ENCODE peak calls at places on chromosome 16, in ten cellular contexts. One of them, this sample, is unnamed.
A peak's percentile ranks its signal among the peaks of the same experiment; 100 is the strongest.

GRCh38 chr16:15925631-15926030 is 23.8 kb upstream of the ABCC1 start:
- DNase-seq in BJ: no peak
- DNase-seq in glutamatergic neuron: no peak
- DNase-seq in ovary: peak; percentile 23
- DNase-seq in heart right ventricle: no peak
- DNase-seq in progenitor cell of endocrine pancreas: no peak
- DNase-seq in NB4: peak; percentile 59
- DNase-seq in Caco-2: no peak
- DNase-seq in endothelial cell of umbilical vein: no peak
- DNase-seq in lower lobe of right lung: no peak
- DNase-seq in this sample: no peak

GRCh38 chr16:50666658-50667496 is 14.2 kb downstream of the SNX20 start:
- DNase-seq in progenitor cell of endocrine pancreas: no peak
- DNase-seq in endothelial cell of umbilical vein: no peak
- DNase-seq in BJ: no peak
- DNase-seq in lower lobe of right lung: no peak
- DNase-seq in ovary: no peak
- DNase-seq in glutamatergic neuron: no peak
- DNase-seq in Caco-2: no peak
- DNase-seq in heart right ventricle: no peak
- DNase-seq in NB4: peak; percentile 73
- DNase-seq in this sample: no peak

GRCh38 chr16:5296163-5296562 is 198.6 kb upstream of the EEF2KMT start:
- DNase-seq in glutamatergic neuron: no peak
- DNase-seq in ovary: no peak
- DNase-seq in BJ: no peak
- DNase-seq in progenitor cell of endocrine pancreas: no peak
- DNase-seq in endothelial cell of umbilical vein: no peak
- DNase-seq in Caco-2: no peak
- DNase-seq in heart right ventricle: no peak
- DNase-seq in lower lobe of right lung: no peak
- DNase-seq in NB4: no peak
- DNase-seq in this sample: no peak

GRCh38 chr16:68396481-68396880 is 51.8 kb downstream of the SMPD3 start:
- DNase-seq in BJ: no peak
- DNase-seq in heart right ventricle: no peak
- DNase-seq in ovary: no peak
- DNase-seq in glutamatergic neuron: no peak
- DNase-seq in progenitor cell of endocrine pancreas: peak; percentile 47
- DNase-seq in endothelial cell of umbilical vein: peak; percentile 43
- DNase-seq in lower lobe of right lung: peak; percentile 43
- DNase-seq in NB4: peak; percentile 54
- DNase-seq in Caco-2: no peak
- DNase-seq in this sample: no peak

GRCh38 chr16:29767062-29767461 is 11.0 kb upstream of the ZG16 start:
- DNase-seq in ovary: no peak
- DNase-seq in Caco-2: no peak
- DNase-seq in heart right ventricle: no peak
- DNase-seq in glutamatergic neuron: no peak
- DNase-seq in BJ: no peak
- DNase-seq in endothelial cell of umbilical vein: no peak
- DNase-seq in lower lobe of right lung: no peak
- DNase-seq in progenitor cell of endocrine pancreas: no peak
- DNase-seq in NB4: no peak
- DNase-seq in this sample: no peak

GRCh38 chr16:66681676-66682075 is 14.9 kb downstream of the CMTM4 start:
- DNase-seq in BJ: no peak
- DNase-seq in heart right ventricle: no peak
- DNase-seq in endothelial cell of umbilical vein: no peak
- DNase-seq in progenitor cell of endocrine pancreas: no peak
- DNase-seq in NB4: no peak
- DNase-seq in glutamatergic neuron: no peak
- DNase-seq in lower lobe of right lung: no peak
- DNase-seq in Caco-2: no peak
- DNase-seq in ovary: no peak
- DNase-seq in this sample: no peak

GRCh38 chr16:53937068-53937614 is 233.2 kb downstream of the FTO start:
- DNase-seq in progenitor cell of endocrine pancreas: no peak
- DNase-seq in endothelial cell of umbilical vein: no peak
- DNase-seq in NB4: no peak
- DNase-seq in glutamatergic neuron: no peak
- DNase-seq in Caco-2: peak; percentile 70
- DNase-seq in lower lobe of right lung: no peak
- DNase-seq in heart right ventricle: no peak
- DNase-seq in ovary: no peak
- DNase-seq in BJ: no peak
- DNase-seq in this sample: no peak

GRCh38 chr16:70512456-70512855 is 10.9 kb downstream of the COG4 start:
- DNase-seq in ovary: no peak
- DNase-seq in glutamatergic neuron: no peak
- DNase-seq in Caco-2: no peak
- DNase-seq in BJ: no peak
- DNase-seq in NB4: no peak
- DNase-seq in heart right ventricle: no peak
- DNase-seq in progenitor cell of endocrine pancreas: no peak
- DNase-seq in lower lobe of right lung: no peak
- DNase-seq in endothelial cell of umbilical vein: no peak
- DNase-seq in this sample: no peak

GRCh38 chr16:7731121-7731520 is 398.5 kb downstream of the RBFOX1 start:
- DNase-seq in endothelial cell of umbilical vein: no peak
- DNase-seq in lower lobe of right lung: no peak
- DNase-seq in progenitor cell of endocrine pancreas: no peak
- DNase-seq in NB4: no peak
- DNase-seq in ovary: no peak
- DNase-seq in Caco-2: no peak
- DNase-seq in BJ: no peak
- DNase-seq in glutamatergic neuron: no peak
- DNase-seq in heart right ventricle: no peak
- DNase-seq in this sample: no peak

GRCh38 chr16:27708651-27709050 is 158.7 kb downstream of the KATNIP start:
- DNase-seq in Caco-2: no peak
- DNase-seq in NB4: no peak
- DNase-seq in BJ: no peak
- DNase-seq in ovary: peak; percentile 12
- DNase-seq in lower lobe of right lung: no peak
- DNase-seq in heart right ventricle: no peak
- DNase-seq in glutamatergic neuron: no peak
- DNase-seq in progenitor cell of endocrine pancreas: no peak
- DNase-seq in endothelial cell of umbilical vein: no peak
- DNase-seq in this sample: no peak

GRCh38 chr16:81630632-81631026 is 148.5 kb upstream of the PLCG2 start:
- DNase-seq in lower lobe of right lung: no peak
- DNase-seq in glutamatergic neuron: no peak
- DNase-seq in ovary: no peak
- DNase-seq in progenitor cell of endocrine pancreas: no peak
- DNase-seq in Caco-2: no peak
- DNase-seq in heart right ventricle: no peak
- DNase-seq in NB4: no peak
- DNase-seq in endothelial cell of umbilical vein: no peak
- DNase-seq in BJ: no peak
- DNase-seq in this sample: no peak

DNA sequence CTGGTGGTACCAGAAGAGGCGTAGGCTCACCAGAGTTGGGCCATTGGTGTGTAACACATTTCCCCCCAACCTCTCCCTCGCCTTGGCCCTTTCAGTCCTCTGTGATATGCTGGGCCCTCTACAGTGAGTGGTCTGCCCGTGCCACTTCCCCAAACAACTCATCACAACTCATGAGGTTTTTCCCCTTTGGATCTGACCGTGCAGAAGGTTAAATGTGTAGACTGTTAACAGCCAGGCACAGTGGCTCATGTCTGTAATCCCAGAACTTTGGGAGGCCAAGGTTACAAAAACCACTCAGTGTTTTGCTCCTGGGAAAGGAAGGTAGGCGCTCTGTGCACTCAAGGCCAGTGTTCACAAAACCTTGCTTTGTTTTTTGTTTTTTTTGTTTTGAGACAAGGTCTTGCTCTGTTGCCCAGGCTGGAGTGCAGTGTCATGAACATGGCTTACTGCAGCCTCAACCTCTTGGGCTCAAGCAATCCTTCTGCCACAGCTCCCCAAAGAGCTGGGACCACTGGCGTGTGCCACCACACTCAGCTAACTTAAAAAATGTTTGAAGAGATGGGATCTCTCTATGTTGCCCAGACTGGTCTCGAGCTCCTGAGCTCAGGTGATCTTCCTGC is 11.3 kb upstream of the CYB5B start:
- DNase-seq in Caco-2: no peak
- DNase-seq in glutamatergic neuron: no peak
- DNase-seq in NB4: no peak
- DNase-seq in lower lobe of right lung: no peak
- DNase-seq in progenitor cell of endocrine pancreas: no peak
- DNase-seq in ovary: no peak
- DNase-seq in endothelial cell of umbilical vein: no peak
- DNase-seq in BJ: no peak
- DNase-seq in heart right ventricle: no peak
- DNase-seq in this sample: no peak
- TF ChIP-seq CTCF in Caco-2: no peak
- TF ChIP-seq CTCF in glutamatergic neuron: no peak
- TF ChIP-seq CTCF in NB4: no peak
- TF ChIP-seq CTCF in lower lobe of right lung: no peak
- TF ChIP-seq CTCF in progenitor cell of endocrine pancreas: no peak
- TF ChIP-seq CTCF in ovary: no peak
- TF ChIP-seq CTCF in endothelial cell of umbilical vein: no peak
- TF ChIP-seq CTCF in BJ: no peak
- TF ChIP-seq CTCF in heart right ventricle: no peak
- TF ChIP-seq CTCF in this sample: no peak

GRCh38 chr16:55021595-55022475 is 91.2 kb downstream of the IRX5 start:
- DNase-seq in ovary: no peak
- DNase-seq in glutamatergic neuron: no peak
- DNase-seq in heart right ventricle: no peak
- DNase-seq in progenitor cell of endocrine pancreas: no peak
- DNase-seq in BJ: no peak
- DNase-seq in lower lobe of right lung: no peak
- DNase-seq in Caco-2: peak; percentile 48
- DNase-seq in endothelial cell of umbilical vein: no peak
- DNase-seq in NB4: peak; percentile 65
- DNase-seq in this sample: no peak
- TF ChIP-seq CTCF in ovary: no peak
- TF ChIP-seq CTCF in glutamatergic neuron: no peak
- TF ChIP-seq CTCF in heart right ventricle: no peak
- TF ChIP-seq CTCF in progenitor cell of endocrine pancreas: peak; percentile 33
- TF ChIP-seq CTCF in BJ: no peak
- TF ChIP-seq CTCF in lower lobe of right lung: no peak
- TF ChIP-seq CTCF in Caco-2: peak; percentile 31
- TF ChIP-seq CTCF in endothelial cell of umbilical vein: no peak
- TF ChIP-seq CTCF in NB4: peak; percentile 33
- TF ChIP-seq CTCF in this sample: no peak

DNA sequence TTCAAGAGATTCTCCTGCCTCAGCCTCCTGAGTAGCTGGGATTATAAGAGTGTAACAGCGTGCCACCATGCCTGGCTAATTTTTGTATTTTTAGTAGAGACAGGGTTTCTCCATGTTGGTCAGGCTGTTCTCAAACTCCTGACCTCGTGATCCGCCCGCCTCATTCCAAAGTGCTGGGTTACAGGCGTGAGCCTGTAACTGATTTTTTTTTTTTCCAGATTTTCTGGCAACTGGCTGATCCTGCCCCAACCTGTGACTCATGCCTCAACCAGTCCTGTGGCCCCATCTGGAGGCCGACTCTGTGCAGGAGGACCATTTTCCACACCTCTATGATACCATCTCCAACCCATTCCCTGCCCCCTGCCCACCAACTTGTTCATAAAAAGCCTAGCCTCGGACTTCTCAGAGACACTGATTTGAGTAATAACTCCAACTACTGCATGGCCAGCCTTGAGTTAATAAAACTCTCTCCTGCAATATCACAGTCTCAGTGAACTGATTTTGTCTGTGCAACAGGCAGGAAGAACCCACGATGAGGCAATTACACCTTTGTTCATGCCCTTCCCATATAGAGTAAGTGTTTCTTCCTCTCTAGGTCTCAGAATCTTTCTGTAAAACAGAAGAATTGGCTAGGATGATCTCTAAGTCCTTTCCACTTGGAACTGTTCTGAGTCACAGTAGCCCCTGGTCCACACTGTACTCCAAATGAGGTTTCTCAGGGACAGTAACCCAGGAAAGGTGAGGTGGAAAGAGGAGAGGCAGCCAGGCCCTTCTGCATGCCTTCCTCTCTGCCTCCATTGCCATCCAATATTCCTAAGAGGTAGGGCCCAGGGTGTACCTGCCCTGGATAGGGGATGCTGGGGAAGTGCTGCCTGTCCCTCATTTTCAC is 8.8 kb upstream of the CNOT1 start:
- DNase-seq in BJ: peak; percentile 70
- DNase-seq in progenitor cell of endocrine pancreas: no peak
- DNase-seq in Caco-2: peak; percentile 87
- DNase-seq in endothelial cell of umbilical vein: peak; percentile 21
- DNase-seq in NB4: peak; percentile 38
- DNase-seq in glutamatergic neuron: no peak
- DNase-seq in lower lobe of right lung: no peak
- DNase-seq in heart right ventricle: peak; percentile 24
- DNase-seq in ovary: peak; percentile 58
- DNase-seq in this sample: no peak
- TF ChIP-seq CTCF in BJ: peak; percentile 66
- TF ChIP-seq CTCF in progenitor cell of endocrine pancreas: no peak
- TF ChIP-seq CTCF in Caco-2: peak; percentile 49
- TF ChIP-seq CTCF in endothelial cell of umbilical vein: no peak
- TF ChIP-seq CTCF in NB4: no peak
- TF ChIP-seq CTCF in glutamatergic neuron: no peak
- TF ChIP-seq CTCF in lower lobe of right lung: no peak
- TF ChIP-seq CTCF in heart right ventricle: peak; percentile 49
- TF ChIP-seq CTCF in ovary: no peak
- TF ChIP-seq CTCF in this sample: no peak

GRCh38 chr16:85719605-85720318 is 31.0 kb upstream of the GINS2 start:
- DNase-seq in progenitor cell of endocrine pancreas: no peak
- DNase-seq in ovary: no peak
- DNase-seq in NB4: no peak
- DNase-seq in BJ: no peak
- DNase-seq in heart right ventricle: no peak
- DNase-seq in Caco-2: no peak
- DNase-seq in lower lobe of right lung: no peak
- DNase-seq in endothelial cell of umbilical vein: no peak
- DNase-seq in glutamatergic neuron: no peak
- DNase-seq in this sample: no peak

GRCh38 chr16:85720319-85720637 is 30.6 kb downstream of the C16orf74 start:
- DNase-seq in ovary: no peak
- DNase-seq in lower lobe of right lung: no peak
- DNase-seq in NB4: no peak
- DNase-seq in Caco-2: no peak
- DNase-seq in glutamatergic neuron: no peak
- DNase-seq in BJ: no peak
- DNase-seq in endothelial cell of umbilical vein: no peak
- DNase-seq in progenitor cell of endocrine pancreas: no peak
- DNase-seq in heart right ventricle: no peak
- DNase-seq in this sample: no peak

GRCh38 chr16:85718153-85718477 is 29.4 kb upstream of the GINS2 start:
- DNase-seq in NB4: no peak
- DNase-seq in BJ: no peak
- DNase-seq in progenitor cell of endocrine pancreas: no peak
- DNase-seq in lower lobe of right lung: no peak
- DNase-seq in Caco-2: no peak
- DNase-seq in glutamatergic neuron: no peak
- DNase-seq in ovary: no peak
- DNase-seq in heart right ventricle: no peak
- DNase-seq in endothelial cell of umbilical vein: no peak
- DNase-seq in this sample: no peak

GRCh38 chr16:85717393-85718152 is 28.8 kb upstream of the GINS2 start:
- DNase-seq in NB4: peak; percentile 77
- DNase-seq in heart right ventricle: peak; percentile 57
- DNase-seq in glutamatergic neuron: peak; percentile 77
- DNase-seq in lower lobe of right lung: peak; percentile 83
- DNase-seq in Caco-2: peak; percentile 76
- DNase-seq in BJ: no peak
- DNase-seq in ovary: peak; percentile 74
- DNase-seq in progenitor cell of endocrine pancreas: peak; percentile 54
- DNase-seq in endothelial cell of umbilical vein: peak; percentile 57
- DNase-seq in this sample: peak; percentile 43

GRCh38 chr16:85718682-85719081 is 29.9 kb upstream of the GINS2 start:
- DNase-seq in progenitor cell of endocrine pancreas: no peak
- DNase-seq in Caco-2: no peak
- DNase-seq in lower lobe of right lung: no peak
- DNase-seq in heart right ventricle: no peak
- DNase-seq in ovary: no peak
- DNase-seq in NB4: no peak
- DNase-seq in glutamatergic neuron: peak; percentile 57
- DNase-seq in BJ: no peak
- DNase-seq in endothelial cell of umbilical vein: no peak
- DNase-seq in this sample: no peak
- TF ChIP-seq CTCF in progenitor cell of endocrine pancreas: peak; percentile 55
- TF ChIP-seq CTCF in Caco-2: peak; percentile 55
- TF ChIP-seq CTCF in lower lobe of right lung: peak; percentile 39
- TF ChIP-seq CTCF in heart right ventricle: peak; percentile 50
- TF ChIP-seq CTCF in ovary: no peak
- TF ChIP-seq CTCF in NB4: no peak
- TF ChIP-seq CTCF in glutamatergic neuron: peak; percentile 65
- TF ChIP-seq CTCF in BJ: peak; percentile 70
- TF ChIP-seq CTCF in endothelial cell of umbilical vein: peak; percentile 61
- TF ChIP-seq CTCF in this sample: no peak

This sample was measured in natural killer cell.